ENCODE peak calls at places on chromosomes 13 and 19, in seven cellular contexts. C, D, O, A, T, V and I are unnamed samples.
A peak's percentile ranks its signal among the peaks of the same experiment; 100 is the strongest.

GRCh38 chr13:35471466-35472307 is 4.8 kb downstream of the MAB21L1 start:
- DNase-seq in A (no peak), O (peak; percentile 75), D (no peak), C (no peak), T (no peak), V (no peak), I (no peak)

GRCh38 chr19:11377237-11377636 is 2.8 kb downstream of the SWSAP1 start:
- DNase-seq in C (no peak), A (peak; percentile 91), T (no peak), V (no peak), D (no peak), O (peak; percentile 94), I (peak; percentile 44)

GRCh38 chr19:18886972-18887371 is 9.0 kb downstream of the CERS1 start:
- DNase-seq in T (no peak), O (no peak), V (no peak), A (no peak), C (no peak), D (no peak), I (no peak)

GRCh38 chr13:38341149-38341692 is 8.4 kb upstream of the UFM1 start:
- DNase-seq in V (no peak), T (no peak), A (no peak), D (no peak), O (no peak), C (no peak), I (no peak)

GRCh38 chr19:45879055-45879454 is 6.9 kb downstream of the IRF2BP1 start:
- DNase-seq in C (no peak), V (no peak), A (no peak), O (no peak), D (peak; percentile 23), T (no peak), I (no peak)

GRCh38 chr13:51453959-51454703 is 1.3 kb upstream of the INTS6 start:
- DNase-seq in V (no peak), T (no peak), O (peak; percentile 21), A (peak; percentile 4), C (peak; percentile 14), D (peak; percentile 58), I (peak; percentile 37)

GRCh38 chr19:17687141-17687856 is 855 bp downstream of the UNC13A start:
- DNase-seq in O (no peak), T (no peak), A (no peak), C (no peak), D (peak; percentile 63), V (no peak), I (no peak)

GRCh38 chr19:53647792-53648191 is 16.0 kb downstream of the DPRX start:
- DNase-seq in V (no peak), A (no peak), D (no peak), O (no peak), T (no peak), C (no peak), I (no peak)

GRCh38 chr19:8357007-8357521 is 6.9 kb upstream of the ANGPTL4 start:
- DNase-seq in C (no peak), V (no peak), A (no peak), T (no peak), O (no peak), D (no peak), I (no peak)

GRCh38 chr13:108897955-108898354 is 268.5 kb downstream of the MYO16 start:
- DNase-seq in D (no peak), C (no peak), A (no peak), O (peak; percentile 63), V (no peak), T (no peak), I (peak; percentile 67)

GRCh38 chr19:35425682-35426081 is 22.4 kb upstream of the FFAR2 start:
- DNase-seq in T (no peak), C (no peak), D (no peak), O (no peak), V (no peak), A (no peak), I (no peak)

GRCh38 chr19:13621413-13621812 is 115.1 kb upstream of the CACNA1A start:
- DNase-seq in A (peak; percentile 97), D (no peak), V (no peak), T (no peak), O (peak; percentile 97), C (no peak), I (no peak)

GRCh38 chr19:49058592-49058991 is 1.0 kb upstream of the CGB7 start:
- DNase-seq in A (peak; percentile 6), V (no peak), D (peak; percentile 40), O (peak; percentile 32), C (no peak), T (no peak), I (no peak)

GRCh38 chr19:33456076-33456844 is 65.3 kb downstream of the PEPD start:
- DNase-seq in D (no peak), C (no peak), O (no peak), A (no peak), V (no peak), T (no peak), I (no peak)

GRCh38 chr13:40564342-40564997 is 102.0 kb downstream of the FOXO1 start:
- DNase-seq in C (no peak), T (peak; percentile 57), A (no peak), V (peak; percentile 58), O (no peak), D (no peak), I (peak; percentile 98)

GRCh38 chr13:83815598-83815997 is 66.7 kb downstream of the SLITRK1 start:
- DNase-seq in D (no peak), T (no peak), V (no peak), C (no peak), A (no peak), O (no peak), I (no peak)

GRCh38 chr13:109718726-109719125 is 67.7 kb downstream of the IRS2 start:
- DNase-seq in C (no peak), V (no peak), T (no peak), O (no peak), D (no peak), A (no peak), I (no peak)

GRCh38 chr19:47005164-47005641 is 14.4 kb upstream of the NPAS1 start:
- DNase-seq in T (no peak), A (no peak), V (no peak), O (no peak), C (no peak), D (no peak), I (no peak)

GRCh38 chr19:18438331-18439024 is 545 bp upstream of the ISYNA1 start:
- DNase-seq in O (no peak), T (no peak), A (no peak), V (no peak), D (no peak), C (no peak), I (peak; percentile 60)

GRCh38 chr19:46920341-46920740 is 59.5 kb downstream of the ARHGAP35 start:
- DNase-seq in O (no peak), C (no peak), V (no peak), A (no peak), T (no peak), D (no peak), I (no peak)

GRCh38 chr13:75685239-75685697 is 49.1 kb downstream of the LMO7 start:
- DNase-seq in C (no peak), D (peak; percentile 40), T (no peak), V (no peak), O (peak; percentile 85), A (peak; percentile 76), I (peak; percentile 48)

GRCh38 chr19:16698914-16699313 is 20.7 kb upstream of the NWD1 start:
- DNase-seq in A (no peak), D (peak; percentile 43), C (no peak), V (no peak), O (no peak), T (no peak), I (no peak)

GRCh38 chr19:46574533-46574932 is 26.6 kb upstream of the CALM3 start:
- DNase-seq in A (no peak), D (no peak), T (no peak), C (peak; percentile 6), V (no peak), O (peak; percentile 15), I (no peak)

GRCh38 chr19:1754651-1755466 is 1.6 kb downstream of the ONECUT3 start:
- DNase-seq in O (peak; percentile 22), D (no peak), T (no peak), C (no peak), V (no peak), A (no peak), I (no peak)

GRCh38 chr19:3603121-3603841 is 3.4 kb downstream of the TBXA2R start:
- DNase-seq in O (no peak), T (no peak), V (no peak), A (peak; percentile 55), C (no peak), D (no peak), I (no peak)

GRCh38 chr19:44737238-44738160 is 11.0 kb upstream of the BCL3 start:
- DNase-seq in C (no peak), T (no peak), O (peak; percentile 91), V (no peak), A (no peak), D (peak; percentile 9), I (no peak)

GRCh38 chr13:34671136-34671535 is 270.9 kb upstream of the NBEA start:
- DNase-seq in O (no peak), C (no peak), T (no peak), D (no peak), V (no peak), A (no peak), I (no peak)

GRCh38 chr19:9878511-9879196 is 43.5 kb downstream of the PIN1 start:
- DNase-seq in O (no peak), T (no peak), D (no peak), A (peak; percentile 27), C (no peak), V (no peak), I (peak; percentile 9)

GRCh38 chr19:10817291-10818038 is 18.5 kb downstream of the TMED1 start:
- DNase-seq in C (no peak), O (peak; percentile 98), V (no peak), D (no peak), T (no peak), A (no peak), I (no peak)

GRCh38 chr13:113161433-113161832 is 3.0 kb downstream of the PROZ start:
- DNase-seq in T (no peak), D (no peak), C (no peak), V (no peak), O (no peak), A (no peak), I (no peak)

GRCh38 chr13:108700421-108701170 is 71.2 kb downstream of the MYO16 start:
- DNase-seq in D (no peak), T (no peak), A (peak; percentile 7), V (no peak), C (no peak), O (peak; percentile 57), I (no peak)

GRCh38 chr13:34208326-34208725 is 390.4 kb downstream of the RFC3 start:
- DNase-seq in A (no peak), C (no peak), T (no peak), V (no peak), O (peak; percentile 60), D (no peak), I (no peak)

GRCh38 chr13:19818223-19818842 is 35.6 kb upstream of the PSPC1 start:
- DNase-seq in A (no peak), T (no peak), D (peak; percentile 69), C (peak; percentile 4), V (peak; percentile 5), O (peak; percentile 11), I (peak; percentile 68)

GRCh38 chr19:45130888-45131615 is 29.7 kb downstream of the NKPD1 start:
- DNase-seq in A (peak; percentile 21), C (no peak), D (peak; percentile 87), O (no peak), T (no peak), V (no peak), I (no peak)

GRCh38 chr13:49560270-49561063 is 24.9 kb downstream of the RCBTB1 start:
- DNase-seq in V (no peak), T (no peak), C (no peak), D (no peak), A (no peak), O (no peak), I (peak; percentile 10)

GRCh38 chr13:23175920-23176319 is 4.9 kb upstream of the SGCG start:
- DNase-seq in A (no peak), V (no peak), T (no peak), C (no peak), D (no peak), O (no peak), I (no peak)

GRCh38 chr19:29014857-29015436 is 198.0 kb downstream of the UQCRFS1 start:
- DNase-seq in A (no peak), O (no peak), D (no peak), C (no peak), T (no peak), V (no peak), I (no peak)

GRCh38 chr13:28831117-28831516 is 11.0 kb downstream of the MTUS2 start:
- DNase-seq in T (no peak), O (no peak), A (no peak), V (no peak), C (no peak), D (no peak), I (no peak)